ENCODE peak calls at places on chromosomes 3 and 15, in seven cellular contexts. V is colonic mucosa, A is SK-N-SH, K is fibroblast of lung, I is H1, X is suprapubic skin, G is upper lobe of right lung. E is an unnamed sample.

GRCh38 chr3:184332370-184333090 is 4.9 kb upstream of the FAM131A start:
- DNase-seq in G (no peak), X (no peak), V (no peak), I (no peak), K (peak; percentile 71), A (no peak), E (no peak)

GRCh38 chr3:5581743-5582142 is 394.2 kb downstream of the EDEM1 start:
- DNase-seq in V (no peak), X (no peak), K (no peak), A (no peak), G (no peak), I (no peak), E (no peak)

GRCh38 chr3:42097166-42097946 is 6.2 kb downstream of the TRAK1 start:
- DNase-seq in A (no peak), G (no peak), K (peak; percentile 48), V (no peak), I (no peak), X (no peak), E (no peak)

GRCh38 chr3:17974206-17974841 is 231.9 kb upstream of the TBC1D5 start:
- DNase-seq in X (no peak), V (no peak), I (no peak), K (peak; percentile 4), G (no peak), A (peak; percentile 3), E (no peak)

GRCh38 chr3:108806316-108806715 is 16.3 kb upstream of the TRAT1 start:
- DNase-seq in I (no peak), K (no peak), V (no peak), A (no peak), G (no peak), X (no peak), E (no peak)

GRCh38 chr15:58981808-58982475 is 5.5 kb upstream of the RNF111 start:
- DNase-seq in G (no peak), X (no peak), A (no peak), I (no peak), K (no peak), V (no peak), E (no peak)

GRCh38 chr3:134311693-134312071 is 61.0 kb upstream of the RYK start:
- DNase-seq in I (no peak), V (no peak), K (no peak), A (no peak), X (no peak), G (no peak), E (peak; percentile 73)

GRCh38 chr3:11546657-11547302 is 96.9 kb downstream of the VGLL4 start:
- DNase-seq in I (no peak), K (no peak), G (no peak), A (no peak), V (no peak), X (peak; percentile 40), E (peak; percentile 44)

GRCh38 chr15:90234519-90234988 is 545 bp downstream of the GDPGP1 start:
- DNase-seq in G (no peak), I (no peak), X (no peak), A (no peak), K (peak; percentile 21), V (no peak), E (no peak)

GRCh38 chr3:39453134-39453533 is 14.3 kb upstream of the MOBP start:
- DNase-seq in K (no peak), A (no peak), I (no peak), G (no peak), X (no peak), V (no peak), E (no peak)

GRCh38 chr3:108822167-108822897 is at the start of gene TRAT1:
- DNase-seq in K (no peak), G (no peak), A (no peak), X (no peak), V (no peak), I (no peak), E (no peak)

GRCh38 chr15:77892335-77892734 is 185.2 kb downstream of the TBC1D2B start:
- DNase-seq in A (no peak), K (no peak), I (no peak), G (no peak), X (no peak), V (no peak), E (peak; percentile 33)

GRCh38 chr3:102529452-102529851 is 94.6 kb downstream of the ZPLD1 start:
- DNase-seq in X (no peak), G (no peak), A (peak; percentile 5), V (no peak), I (no peak), K (peak; percentile 44), E (no peak)

GRCh38 chr3:127684871-127685707 is 12.3 kb downstream of the ABTB1 start:
- DNase-seq in K (no peak), V (no peak), I (no peak), G (peak; percentile 54), X (peak; percentile 47), A (no peak), E (peak; percentile 44)

GRCh38 chr3:143070977-143071551 is 48.5 kb upstream of the CHST2 start:
- DNase-seq in I (no peak), A (no peak), G (no peak), K (peak; percentile 62), V (peak; percentile 30), X (no peak), E (no peak)

GRCh38 chr3:144200004-144200403 is 228.4 kb downstream of the DIPK2A start:
- DNase-seq in X (no peak), K (no peak), G (no peak), V (no peak), A (no peak), I (no peak), E (no peak)

GRCh38 chr3:156957715-156958114 is 131.6 kb downstream of the LEKR1 start:
- DNase-seq in X (no peak), I (no peak), G (no peak), A (no peak), K (no peak), V (no peak), E (no peak)

GRCh38 chr3:151456065-151456464 is 4.8 kb downstream of the IGSF10 start:
- DNase-seq in I (no peak), V (no peak), X (no peak), K (no peak), A (no peak), G (no peak), E (no peak)

GRCh38 chr3:34258271-34259015 is 460.0 kb downstream of the PDCD6IP start:
- DNase-seq in V (no peak), K (no peak), I (no peak), X (no peak), G (no peak), A (no peak), E (no peak)

DNA sequence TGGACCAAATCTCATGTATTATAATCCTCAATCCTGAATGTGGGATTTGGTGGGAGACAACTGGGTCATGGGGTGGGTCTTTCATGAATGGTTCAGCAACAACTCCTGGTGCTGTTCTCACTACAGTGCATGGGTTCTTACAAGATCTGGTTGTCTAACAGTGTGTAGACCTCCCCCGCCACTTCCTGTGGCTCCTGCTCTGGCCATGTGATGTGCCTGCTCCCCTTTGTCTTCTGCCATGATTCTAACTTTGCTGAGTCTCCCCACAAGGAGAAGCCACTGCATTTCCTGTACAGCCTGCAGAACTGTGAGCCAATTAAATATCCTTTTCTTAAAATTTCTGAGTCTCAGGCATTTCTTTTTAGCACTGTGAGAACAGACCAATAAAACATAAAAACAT is 557.5 kb downstream of the GOLGA6L6 start:
- DNase-seq in K (no peak), I (no peak), A (no peak), V (no peak), G (no peak), X (no peak), E (no peak)
- H3K9me3 ChIP-seq in K (no peaks in the 10 kb centered on the region), I (peaks cover 64% of the 10 kb centered on the region), A (no peaks in the 10 kb centered on the region), V (no peaks in the 10 kb centered on the region), G (no peaks in the 10 kb centered on the region), X (no peaks in the 10 kb centered on the region), E (no peaks in the 10 kb centered on the region)

DNA sequence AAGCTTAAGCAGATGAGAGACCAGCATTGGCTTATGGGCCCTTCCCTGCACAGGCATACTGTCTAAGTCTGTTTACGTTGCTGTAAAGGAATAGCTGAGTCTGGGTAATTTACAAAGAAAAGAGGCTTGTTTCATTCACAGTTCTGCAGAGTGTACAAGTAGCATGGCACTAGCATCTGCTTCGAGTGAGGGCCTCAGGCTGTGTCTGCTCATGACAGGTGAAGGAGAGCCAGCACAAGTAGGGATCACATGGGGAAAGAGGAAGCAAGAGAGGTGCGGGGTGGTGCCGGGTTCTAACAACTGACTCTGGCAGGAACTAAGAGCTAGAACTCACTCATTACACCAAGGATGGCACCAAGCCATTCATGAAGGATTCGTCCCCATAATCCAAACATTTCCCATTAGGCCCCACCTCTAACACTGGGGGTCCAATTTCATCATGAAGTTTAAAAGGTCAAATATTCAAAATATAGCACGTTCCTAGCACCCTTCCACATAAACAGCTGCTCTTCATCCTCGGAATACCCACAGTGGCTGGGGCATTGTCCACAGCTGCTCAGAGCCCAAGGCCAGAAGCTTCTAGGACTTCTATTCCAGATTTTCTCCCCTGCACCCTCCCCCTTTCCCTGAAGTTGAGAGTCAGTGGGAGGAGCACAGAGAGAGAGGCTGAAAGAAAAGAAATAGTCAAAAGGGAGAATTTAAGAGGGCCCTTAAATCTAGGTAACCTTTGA is 5.6 kb downstream of the RTP3 start:
- DNase-seq in K (peak; percentile 58), A (no peak), V (no peak), G (no peak), I (peak; percentile 30), X (no peak), E (no peak)
- H3K4me1 ChIP-seq in K (no peaks in the 10 kb centered on the region), A (peaks cover 6% of the 10 kb centered on the region), V (no peaks in the 10 kb centered on the region), G (peaks cover 4% of the 10 kb centered on the region), I (peaks cover 17% of the 10 kb centered on the region), X (no peaks in the 10 kb centered on the region), E (no peaks in the 10 kb centered on the region)

GRCh38 chr3:22585504-22585903 is 617.6 kb upstream of the UBE2E2 start:
- DNase-seq in V (no peak), A (no peak), I (no peak), X (no peak), G (no peak), K (peak; percentile 55), E (no peak)

GRCh38 chr3:22587446-22587845 is 615.7 kb upstream of the UBE2E2 start:
- DNase-seq in I (no peak), G (no peak), A (no peak), V (no peak), X (no peak), K (no peak), E (no peak)

DNA sequence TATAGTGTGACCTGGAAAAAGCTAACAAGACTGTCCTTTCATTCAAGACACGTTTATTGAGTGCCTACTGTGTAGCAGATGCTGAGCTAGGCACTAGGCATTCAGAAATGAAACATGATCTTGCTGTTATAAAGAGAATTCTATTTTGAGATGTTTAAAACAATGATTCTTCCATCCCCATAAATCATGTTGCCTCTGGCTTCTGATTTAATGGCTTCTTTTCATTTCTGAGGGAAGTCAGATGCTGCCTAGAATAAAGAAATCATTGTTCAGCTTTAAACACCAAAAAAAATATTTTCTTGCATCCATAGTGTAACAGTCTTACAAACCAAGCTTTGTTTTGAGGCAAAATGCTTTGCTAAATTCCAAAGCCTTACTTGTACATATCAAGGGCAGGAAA is 620.8 kb upstream of the UBE2E2 start:
- DNase-seq in X (no peak), K (no peak), A (no peak), V (no peak), G (no peak), I (no peak), E (no peak)
- H3K4me3 ChIP-seq in X (no peak overlapping the region), K (no peak overlapping the region), A (no peak overlapping the region), V (no peak overlapping the region), G (no peak overlapping the region), I (no peak overlapping the region), E (no peak overlapping the region)

DNA sequence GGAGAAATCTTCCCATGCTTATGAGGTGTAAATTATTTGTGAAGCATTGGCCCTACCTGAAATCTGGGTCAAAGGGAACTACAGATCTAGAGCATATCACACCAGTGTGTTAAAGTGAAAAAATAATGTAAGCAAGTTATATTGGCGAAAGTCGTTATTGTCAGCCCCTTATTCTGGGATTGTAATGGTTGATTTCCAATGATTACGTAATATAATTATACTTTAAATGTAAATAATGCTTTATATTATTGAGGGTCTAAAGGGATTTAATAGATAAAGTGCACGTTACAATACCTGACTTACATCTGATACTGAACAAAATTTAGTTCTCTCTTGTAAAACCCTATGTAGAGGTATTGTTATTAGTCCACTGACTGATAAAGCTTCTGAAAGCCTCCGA is 101.2 kb downstream of the NEO1 start:
- DNase-seq in X (no peak), G (no peak), A (no peak), I (no peak), V (no peak), K (no peak), E (no peak)
- H3K9me3 ChIP-seq in X (peaks cover 11% of the 10 kb centered on the region), G (no peaks in the 10 kb centered on the region), A (peaks cover 14% of the 10 kb centered on the region), I (no peaks in the 10 kb centered on the region), V (no peaks in the 10 kb centered on the region), K (no peaks in the 10 kb centered on the region), E (peaks cover 1% of the 10 kb centered on the region)